ENCODE peak calls at places on chromosome 5, in six cellular contexts. O is RWPE1, H is NB4, N is WERI-Rb-1, B is A549, W is heart right ventricle. Q is an unnamed sample.

GRCh38 chr5:95850391-95850894 is 27.9 kb upstream of the GLRX start:
- DNase-seq in O (no peak), H (no peak), N (no peak), B (no peak), W (no peak), Q (no peak)

GRCh38 chr5:141841376-141841775 is 36.8 kb downstream of the PCDH1 start:
- DNase-seq in O (no peak), H (no peak), N (no peak), B (no peak), W (no peak), Q (no peak)

GRCh38 chr5:3276891-3277290 is 318.7 kb upstream of the IRX1 start:
- DNase-seq in O (no peak), H (no peak), N (no peak), B (no peak), W (no peak), Q (no peak)

GRCh38 chr5:73180561-73180960 is 7.6 kb downstream of the TMEM174 start:
- DNase-seq in O (no peak), H (no peak), N (no peak), B (no peak), W (no peak), Q (no peak)

GRCh38 chr5:72649449-72649848 is 142.2 kb upstream of the ZNF366 start:
- DNase-seq in O (peak; percentile 30), H (peak; percentile 48), N (no peak), B (no peak), W (no peak), Q (no peak)

GRCh38 chr5:149172261-149172660 is 31.0 kb downstream of the ABLIM3 start:
- DNase-seq in O (peak; percentile 42), H (peak; percentile 10), N (no peak), B (no peak), W (no peak), Q (no peak)

GRCh38 chr5:30749971-30750370 is 443.5 kb upstream of the CDH6 start:
- DNase-seq in O (no peak), H (no peak), N (no peak), B (no peak), W (no peak), Q (no peak)

GRCh38 chr5:92364986-92365550 is 982.0 kb upstream of the ARRDC3 start:
- DNase-seq in O (no peak), H (no peak), N (no peak), B (no peak), W (no peak), Q (no peak)

GRCh38 chr5:16568875-16569580 is 47.8 kb downstream of the RETREG1 start:
- DNase-seq in O (peak; percentile 62), H (no peak), N (no peak), B (no peak), W (peak; percentile 34), Q (no peak)

GRCh38 chr5:87536365-87536764 is 123.6 kb upstream of the CCNH start:
- DNase-seq in O (no peak), H (no peak), N (no peak), B (no peak), W (no peak), Q (no peak)

GRCh38 chr5:87539839-87540238 is 127.1 kb upstream of the CCNH start:
- DNase-seq in O (no peak), H (peak; percentile 4), N (no peak), B (no peak), W (no peak), Q (no peak)

GRCh38 chr5:87541668-87542067 is 128.9 kb upstream of the CCNH start:
- DNase-seq in O (no peak), H (no peak), N (no peak), B (no peak), W (no peak), Q (no peak)

DNA sequence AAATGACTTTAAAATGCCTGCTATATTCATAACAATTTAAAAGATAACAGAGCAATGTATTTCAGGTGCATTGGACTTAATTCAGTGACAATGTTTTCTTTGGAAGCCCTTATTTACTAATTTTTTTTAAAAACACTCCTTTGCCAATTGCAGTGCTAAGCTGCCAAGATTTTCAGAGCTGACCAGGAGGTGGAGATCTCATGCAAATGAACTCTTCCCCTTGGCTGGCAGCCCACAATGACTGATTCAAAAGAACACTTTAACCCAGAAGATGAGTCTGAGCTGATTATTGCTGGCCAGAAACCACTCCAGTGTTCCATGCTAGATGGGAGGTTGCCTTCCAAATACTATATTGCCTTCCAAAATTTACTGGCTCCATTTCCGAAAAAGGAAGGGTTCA is 128.3 kb upstream of the CCNH start:
- DNase-seq in O (peak; percentile 32), H (peak; percentile 8), N (peak; percentile 31), B (no peak), W (peak; percentile 72), Q (no peak)
- TF ChIP-seq CTCF in O (no peak), H (no peak), N (peak; percentile 16), B (no peak), W (peak; percentile 5), Q (peak; percentile 18)

GRCh38 chr5:65925601-65926275 is 637 bp upstream of the ERBIN start:
- DNase-seq in O (peak; percentile 88), H (peak; percentile 93), N (peak; percentile 90), B (peak; percentile 69), W (peak; percentile 82), Q (peak; percentile 95)
- TF ChIP-seq CTCF in O (peak; percentile 76), H (peak; percentile 14), N (peak; percentile 58), B (peak; percentile 56), W (peak; percentile 27), Q (peak; percentile 69)

DNA sequence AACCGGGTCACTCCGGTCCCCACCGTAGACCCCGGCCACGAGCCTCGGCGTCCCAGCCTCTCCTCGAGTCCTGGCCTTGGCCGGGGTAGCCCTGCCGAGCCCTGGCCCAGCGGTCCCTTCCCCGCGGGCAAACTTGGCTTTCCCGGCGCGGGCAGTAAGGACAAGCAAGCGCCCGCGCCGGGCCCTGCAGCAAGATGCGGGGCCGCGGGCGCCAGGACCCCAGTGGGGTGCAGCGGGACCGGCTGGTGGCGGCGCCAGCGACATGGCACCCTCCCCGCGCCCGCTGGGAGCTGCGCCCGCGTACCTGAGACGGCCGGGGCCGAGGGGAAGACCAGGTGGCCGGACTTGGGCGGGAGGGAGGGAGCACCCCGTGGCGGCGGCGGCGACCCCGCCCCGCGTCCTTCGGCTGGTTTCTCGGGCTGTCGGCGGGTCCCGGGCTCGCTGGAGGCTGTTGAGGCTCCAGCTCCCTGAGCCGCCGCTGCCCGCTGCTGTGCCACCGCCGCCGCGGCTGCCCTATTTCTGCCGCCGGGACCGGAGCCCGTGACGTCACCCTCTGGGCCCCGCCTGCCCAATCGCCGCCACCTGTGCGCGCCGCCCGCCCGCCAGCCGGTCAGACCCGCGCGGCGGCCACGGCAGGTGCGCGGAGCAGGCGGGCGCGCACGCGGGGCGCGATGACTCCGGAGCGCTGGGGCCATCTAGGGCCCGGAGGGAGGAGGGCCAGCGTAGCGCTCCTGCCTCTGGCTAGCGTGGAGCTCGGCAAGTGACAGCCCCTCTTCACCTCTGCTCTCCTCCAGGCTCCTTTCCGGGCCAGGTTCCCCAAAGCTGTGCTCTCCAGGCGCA is at the start of gene FSTL4:
- DNase-seq in O (peak; percentile 55), H (no peak), N (peak; percentile 77), B (peak; percentile 46), W (no peak), Q (no peak)
- TF ChIP-seq CTCF in O (peak; percentile 8), H (no peak), N (peak; percentile 53), B (no peak), W (no peak), Q (no peak)

DNA sequence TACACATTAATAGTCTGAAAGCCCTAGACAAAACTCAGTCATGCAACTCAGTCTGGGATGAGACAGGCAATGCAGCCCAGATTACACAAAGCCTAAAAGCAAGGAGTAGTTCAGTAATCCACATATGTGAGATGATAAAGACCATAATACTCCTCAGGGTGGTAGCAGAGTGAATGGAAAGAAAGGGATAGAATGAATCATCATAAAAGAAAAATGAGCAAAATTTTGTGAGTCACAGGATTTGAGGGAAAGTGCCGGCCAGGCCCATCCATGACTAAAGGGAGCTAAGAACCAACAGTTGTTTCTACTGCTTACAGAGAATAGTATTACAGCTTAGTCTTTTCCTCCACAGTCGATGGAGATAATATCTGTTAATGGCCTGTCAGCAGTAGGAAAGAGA is 90.0 kb upstream of the POU5F2 start:
- DNase-seq in O (peak; percentile 80), H (no peak), N (peak; percentile 14), B (peak; percentile 20), W (no peak), Q (no peak)
- TF ChIP-seq CTCF in O (no peak), H (no peak), N (no peak), B (no peak), W (no peak), Q (peak; percentile 53)

GRCh38 chr5:34608368-34608767 is 47.8 kb upstream of the RAI14 start:
- DNase-seq in O (no peak), H (no peak), N (no peak), B (no peak), W (no peak), Q (no peak)
- TF ChIP-seq CTCF in O (no peak), H (no peak), N (no peak), B (no peak), W (no peak), Q (no peak)

DNA sequence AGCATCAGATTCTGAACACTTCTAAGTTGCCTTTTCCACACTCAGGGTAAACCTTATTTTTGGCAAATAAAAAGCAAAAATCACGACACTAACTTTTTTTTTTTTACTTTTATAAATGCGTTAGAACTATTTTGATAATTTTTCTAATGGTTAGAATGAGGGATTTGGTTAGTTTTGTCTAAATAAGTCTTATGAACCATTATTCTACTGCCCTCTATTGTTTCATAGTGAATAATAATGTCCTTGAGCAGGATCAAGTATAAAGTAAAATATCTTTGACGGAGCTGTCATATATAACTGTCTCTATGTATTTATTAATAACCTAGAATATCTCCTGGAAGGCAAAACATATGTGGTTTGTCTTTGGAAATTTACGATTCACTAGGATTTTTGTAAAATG is 631.8 kb downstream of the GABRG2 start:
- DNase-seq in O (no peak), H (no peak), N (no peak), B (no peak), W (no peak), Q (no peak)
- TF ChIP-seq CTCF in O (no peak), H (no peak), N (no peak), B (no peak), W (no peak), Q (no peak)

DNA sequence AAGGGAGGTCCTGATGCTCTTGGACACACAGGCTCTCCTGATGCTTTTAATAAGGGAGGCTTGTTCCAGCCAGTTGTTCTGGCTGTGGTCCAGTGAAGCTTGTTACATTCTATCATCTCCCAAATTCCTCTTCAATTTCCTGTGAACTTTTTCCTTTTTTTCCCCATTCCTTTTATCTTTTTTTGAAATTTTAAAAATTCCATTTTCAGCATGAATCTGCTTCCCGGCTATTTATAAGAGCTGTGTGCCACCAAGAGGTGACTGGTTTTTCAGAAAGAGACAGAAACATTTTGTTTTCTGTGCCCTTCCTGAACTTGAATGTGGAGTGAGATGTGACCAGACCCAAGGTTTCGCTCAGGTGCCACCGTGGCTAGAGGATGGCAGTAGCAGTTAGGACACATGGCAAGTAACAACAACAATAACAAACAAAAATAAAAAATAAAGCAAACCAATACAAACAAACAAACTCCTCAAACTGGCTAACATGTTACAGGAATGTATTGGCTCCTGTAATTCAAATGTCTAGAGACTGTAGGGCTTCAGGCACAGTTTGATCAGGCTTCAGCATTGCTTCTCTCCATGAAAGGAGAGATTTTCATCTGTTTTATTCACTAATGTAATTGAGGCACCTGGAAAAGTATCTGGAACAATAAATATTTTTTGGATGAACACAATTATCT is 121.1 kb downstream of the BOD1 start:
- DNase-seq in O (no peak), H (no peak), N (no peak), B (no peak), W (peak; percentile 23), Q (no peak)
- TF ChIP-seq CTCF in O (no peak), H (no peak), N (no peak), B (no peak), W (no peak), Q (peak; percentile 78)

Q was measured in chondrocyte.